ENCODE peak calls at places on chromosomes 1 and 21, in four cellular contexts. One of them, this sample, is unnamed.

GRCh38 chr1:230849451-230850194 is 18.7 kb downstream of the C1orf198 start:
- DNase-seq in H1: no peak
- DNase-seq in body of pancreas: peak
- DNase-seq in K562: no peak
- DNase-seq in this sample: peak

GRCh38 chr1:89273324-89273778 is 691 bp upstream of the GBP5 start:
- DNase-seq in H1: no peak
- DNase-seq in body of pancreas: no peak
- DNase-seq in K562: no peak
- DNase-seq in this sample: no peak

GRCh38 chr1:15426492-15427279 is 11.6 kb upstream of the CTRC start:
- DNase-seq in H1: no peak
- DNase-seq in body of pancreas: peak
- DNase-seq in K562: peak
- DNase-seq in this sample: no peak

GRCh38 chr1:184610872-184611614 is 143.6 kb downstream of the EDEM3 start:
- DNase-seq in H1: no peak
- DNase-seq in body of pancreas: no peak
- DNase-seq in K562: no peak
- DNase-seq in this sample: no peak

GRCh38 chr1:178354816-178355215 is 141.9 kb downstream of the CLEC20A start:
- DNase-seq in H1: no peak
- DNase-seq in body of pancreas: no peak
- DNase-seq in K562: no peak
- DNase-seq in this sample: no peak

GRCh38 chr21:39037807-39038405 is 145.3 kb downstream of the PSMG1 start:
- DNase-seq in H1: no peak
- DNase-seq in body of pancreas: no peak
- DNase-seq in K562: peak
- DNase-seq in this sample: no peak

GRCh38 chr1:100607628-100608240 is 69.8 kb downstream of the GPR88 start:
- DNase-seq in H1: no peak
- DNase-seq in body of pancreas: no peak
- DNase-seq in K562: no peak
- DNase-seq in this sample: no peak

GRCh38 chr1:193070942-193071341 is 11.5 kb downstream of the RO60 start:
- DNase-seq in H1: no peak
- DNase-seq in body of pancreas: no peak
- DNase-seq in K562: peak
- DNase-seq in this sample: no peak

GRCh38 chr1:115906627-115907026 is 65.7 kb upstream of the NHLH2 start:
- DNase-seq in H1: no peak
- DNase-seq in body of pancreas: no peak
- DNase-seq in K562: no peak
- DNase-seq in this sample: no peak

GRCh38 chr1:59645893-59646292 is 168.9 kb upstream of the HOOK1 start:
- DNase-seq in H1: no peak
- DNase-seq in body of pancreas: no peak
- DNase-seq in K562: no peak
- DNase-seq in this sample: no peak

DNA sequence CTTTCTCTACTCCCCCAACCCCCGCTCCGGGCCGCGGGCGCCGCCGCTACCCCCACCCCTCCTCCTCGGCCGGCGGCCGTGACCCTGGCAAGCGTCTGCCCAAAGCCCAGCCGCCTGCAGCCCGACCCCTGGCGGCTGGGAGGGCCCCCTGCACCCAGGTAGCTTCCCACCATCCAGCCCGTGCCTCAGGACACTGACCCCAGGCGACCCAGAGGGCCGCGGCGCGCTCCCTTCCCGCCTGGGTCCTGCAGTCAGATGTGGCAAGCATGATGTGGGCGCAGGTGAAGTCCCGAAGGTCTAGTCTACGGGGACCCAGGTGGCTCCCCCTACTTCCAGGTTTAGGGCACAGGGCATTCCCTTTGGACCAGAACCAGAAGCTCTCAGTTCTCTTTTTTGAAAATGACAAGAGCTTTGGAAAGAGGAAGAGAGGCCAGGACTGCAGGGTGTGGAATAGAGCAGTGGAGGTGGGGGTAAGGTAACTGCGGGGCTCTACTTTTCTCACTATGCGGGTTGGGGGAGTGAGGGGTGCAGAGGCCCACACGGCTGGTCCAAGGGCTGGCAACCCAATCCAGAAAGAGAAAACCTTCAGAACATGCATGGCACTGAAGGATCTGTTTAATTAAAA is at the start of gene DENND4B:
- DNase-seq in H1: no peak
- DNase-seq in body of pancreas: peak
- DNase-seq in K562: peak
- DNase-seq in this sample: peak
- TF ChIP-seq POLR2A in H1: no peak
- TF ChIP-seq POLR2A in body of pancreas: no peak
- TF ChIP-seq POLR2A in K562: peak
- TF ChIP-seq POLR2A in this sample: no peak

GRCh38 chr1:204697893-204698292 is 12.4 kb upstream of the LRRN2 start:
- DNase-seq in H1: no peak
- DNase-seq in body of pancreas: no peak
- DNase-seq in K562: no peak
- DNase-seq in this sample: no peak
- TF ChIP-seq POLR2A in H1: no peak
- TF ChIP-seq POLR2A in body of pancreas: no peak
- TF ChIP-seq POLR2A in K562: no peak
- TF ChIP-seq POLR2A in this sample: no peak

DNA sequence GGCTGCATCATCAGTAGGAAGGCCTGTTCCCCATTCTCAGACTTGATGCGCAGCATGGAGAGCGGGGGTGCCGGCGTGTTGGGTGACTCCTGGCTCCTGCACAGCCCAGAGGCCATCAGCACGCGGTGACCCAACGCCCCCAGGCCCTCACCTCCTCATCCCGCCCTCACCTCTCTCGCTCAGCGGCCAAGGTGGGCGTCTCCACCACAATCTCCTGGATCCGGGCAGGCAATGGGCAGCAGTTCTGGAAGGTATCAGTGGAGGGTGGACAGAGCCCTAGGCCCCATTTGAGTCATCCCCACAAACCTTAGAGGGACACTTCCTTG is 2.8 kb downstream of the SH3BGRL3 start:
- DNase-seq in H1: no peak
- DNase-seq in body of pancreas: no peak
- DNase-seq in K562: peak
- DNase-seq in this sample: no peak
- TF ChIP-seq POLR2A in H1: no peak
- TF ChIP-seq POLR2A in body of pancreas: no peak
- TF ChIP-seq POLR2A in K562: peak
- TF ChIP-seq POLR2A in this sample: no peak

DNA sequence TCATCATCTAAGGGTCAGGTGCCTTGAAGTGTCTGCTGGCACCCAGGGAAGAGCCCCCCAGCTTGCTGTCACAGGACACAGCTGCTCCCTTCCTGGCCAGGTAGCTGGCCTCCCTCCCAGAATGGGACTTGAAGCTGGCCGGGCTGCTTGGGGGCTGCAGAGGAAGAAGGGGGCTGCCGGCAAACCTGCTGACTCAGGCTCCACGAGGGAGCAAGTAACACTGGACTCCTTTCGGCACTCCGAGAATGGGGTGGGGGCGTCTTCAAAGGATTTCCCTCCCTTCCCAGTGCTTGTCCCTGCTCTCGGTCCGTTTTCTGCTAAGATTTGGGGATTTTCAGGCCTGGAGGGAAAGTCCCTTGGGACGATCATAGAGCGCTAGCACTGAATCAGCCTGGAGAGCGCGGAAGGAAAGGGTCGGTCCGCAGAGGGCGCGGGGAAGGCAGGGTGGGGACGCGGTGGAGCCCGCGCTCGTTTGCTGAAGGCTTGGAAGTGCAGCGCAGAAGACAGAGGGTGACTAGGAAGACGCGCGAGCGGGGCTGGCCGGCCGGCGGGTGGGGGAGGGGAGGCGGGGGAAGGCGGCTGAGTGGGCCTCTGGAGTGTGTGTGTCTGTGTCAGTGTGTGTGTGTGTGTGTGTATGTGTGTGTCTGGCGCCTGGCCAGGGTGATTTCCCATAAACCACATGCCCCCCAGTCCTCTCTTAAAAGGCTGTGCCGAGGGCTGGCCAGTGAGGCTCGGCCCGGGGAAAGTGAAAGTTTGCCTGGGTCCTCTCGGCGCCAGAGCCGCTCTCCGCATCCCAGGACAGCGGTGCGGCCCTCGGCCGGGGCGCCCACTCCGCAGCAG is at the start of gene CSF1:
- DNase-seq in H1: no peak
- DNase-seq in body of pancreas: peak
- DNase-seq in K562: peak
- DNase-seq in this sample: peak
- TF ChIP-seq POLR2A in H1: no peak
- TF ChIP-seq POLR2A in body of pancreas: peak
- TF ChIP-seq POLR2A in K562: peak
- TF ChIP-seq POLR2A in this sample: no peak

GRCh38 chr1:28194326-28195035 is 18.0 kb upstream of the PTAFR start:
- DNase-seq in H1: no peak
- DNase-seq in body of pancreas: no peak
- DNase-seq in K562: no peak
- DNase-seq in this sample: peak
- TF ChIP-seq POLR2A in H1: no peak
- TF ChIP-seq POLR2A in body of pancreas: no peak
- TF ChIP-seq POLR2A in K562: no peak
- TF ChIP-seq POLR2A in this sample: no peak

GRCh38 chr1:156098782-156099181 is 15.7 kb upstream of the LMNA start:
- DNase-seq in H1: no peak
- DNase-seq in body of pancreas: no peak
- DNase-seq in K562: no peak
- DNase-seq in this sample: no peak

GRCh38 chr1:156099282-156099681 is 15.2 kb upstream of the LMNA start:
- DNase-seq in H1: no peak
- DNase-seq in body of pancreas: no peak
- DNase-seq in K562: no peak
- DNase-seq in this sample: no peak

GRCh38 chr1:156097499-156098178 is 15.4 kb upstream of the MEX3A start:
- DNase-seq in H1: no peak
- DNase-seq in body of pancreas: no peak
- DNase-seq in K562: no peak
- DNase-seq in this sample: no peak

GRCh38 chr1:156095906-156096508 is 13.7 kb upstream of the MEX3A start:
- DNase-seq in H1: no peak
- DNase-seq in body of pancreas: no peak
- DNase-seq in K562: no peak
- DNase-seq in this sample: no peak

GRCh38 chr1:156096640-156097391 is 14.6 kb upstream of the MEX3A start:
- DNase-seq in H1: no peak
- DNase-seq in body of pancreas: peak
- DNase-seq in K562: peak
- DNase-seq in this sample: peak
- TF ChIP-seq POLR2A in H1: no peak
- TF ChIP-seq POLR2A in body of pancreas: no peak
- TF ChIP-seq POLR2A in K562: no peak
- TF ChIP-seq POLR2A in this sample: no peak

GRCh38 chr1:161096514-161096913 is 1.6 kb upstream of the KLHDC9 start:
- DNase-seq in H1: no peak
- DNase-seq in body of pancreas: no peak
- DNase-seq in K562: no peak
- DNase-seq in this sample: no peak

GRCh38 chr1:161096015-161096414 is 2.1 kb upstream of the KLHDC9 start:
- DNase-seq in H1: no peak
- DNase-seq in body of pancreas: no peak
- DNase-seq in K562: no peak
- DNase-seq in this sample: peak

GRCh38 chr1:161099090-161099802 is 1.1 kb downstream of the KLHDC9 start:
- DNase-seq in H1: no peak
- DNase-seq in body of pancreas: no peak
- DNase-seq in K562: no peak
- DNase-seq in this sample: peak

GRCh38 chr1:161098161-161099068 is at the start of gene KLHDC9:
- DNase-seq in H1: peak
- DNase-seq in body of pancreas: peak
- DNase-seq in K562: no peak
- DNase-seq in this sample: no peak

GRCh38 chr1:161100534-161100933 is 2.4 kb downstream of the KLHDC9 start:
- DNase-seq in H1: no peak
- DNase-seq in body of pancreas: no peak
- DNase-seq in K562: no peak
- DNase-seq in this sample: no peak
- TF ChIP-seq POLR2A in H1: no peak
- TF ChIP-seq POLR2A in body of pancreas: no peak
- TF ChIP-seq POLR2A in K562: no peak
- TF ChIP-seq POLR2A in this sample: no peak

DNA sequence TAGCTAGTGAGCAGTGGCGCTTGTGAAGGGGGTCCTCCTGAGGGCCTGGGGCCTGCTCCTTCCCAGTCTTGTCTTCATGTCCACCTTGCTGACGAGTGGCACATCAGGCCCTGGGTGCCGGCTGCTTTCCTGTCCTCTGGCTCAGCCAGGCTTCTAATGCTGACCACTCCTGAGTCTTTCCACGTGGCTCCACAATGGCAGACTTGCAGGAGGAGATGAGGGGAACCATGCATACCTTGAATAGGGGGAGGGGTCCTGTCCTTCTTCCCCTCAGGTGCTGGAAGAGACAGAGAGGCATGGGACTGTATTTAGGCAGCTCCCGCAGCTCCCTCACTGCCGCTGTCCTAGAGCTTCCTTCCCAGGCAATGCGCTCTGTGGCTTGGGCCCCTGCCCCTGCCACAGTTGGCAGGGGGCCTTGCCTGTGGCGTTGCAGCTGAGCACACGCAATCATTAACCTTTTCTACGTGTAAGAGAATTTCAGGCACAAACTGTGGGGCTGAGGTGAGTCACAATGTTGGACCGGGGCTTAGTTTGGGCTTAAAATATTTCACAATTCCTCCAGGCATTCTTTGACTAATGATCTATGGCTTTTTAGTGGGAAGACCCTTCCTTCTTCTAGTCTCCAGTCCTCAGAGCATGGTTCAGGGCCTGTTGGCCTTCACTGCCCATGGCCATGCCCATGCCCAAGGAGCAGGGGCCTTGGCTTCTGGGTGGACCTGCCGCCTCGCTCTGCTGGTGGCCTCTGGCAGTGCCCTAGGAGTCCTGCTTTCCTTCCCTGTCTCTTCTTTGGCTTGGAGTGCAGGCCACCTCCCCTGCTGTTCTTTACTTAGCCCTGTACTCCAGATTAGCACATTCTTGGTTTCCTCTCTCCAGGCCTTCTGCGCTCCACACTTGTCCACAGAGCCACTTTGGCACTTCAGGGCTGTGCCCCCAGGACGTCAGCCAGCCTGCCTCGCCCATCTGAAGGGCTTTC is 39.1 kb downstream of the MAPKAPK2 start:
- DNase-seq in H1: no peak
- DNase-seq in body of pancreas: peak
- DNase-seq in K562: no peak
- DNase-seq in this sample: no peak
- TF ChIP-seq POLR2A in H1: no peak
- TF ChIP-seq POLR2A in body of pancreas: no peak
- TF ChIP-seq POLR2A in K562: no peak
- TF ChIP-seq POLR2A in this sample: no peak